ENCODE peak calls at places on chromosomes 5 and 9, in seven cellular contexts. G is MCF 10A, K is iPS-NIHi11, D is frontal cortex, W is AG20443, A is lung microvascular endothelial cell, O is hypothalamus. X is an unnamed sample.

GRCh38 chr5:59519338-59519737 is 374.2 kb downstream of the PDE4D start:
- DNase-seq in W (no peak), O (no peak), G (no peak), K (no peak), D (no peak), A (no peak), X (no peak)

GRCh38 chr9:8823131-8823895 is 1023.7 kb upstream of the DMAC1 start:
- DNase-seq in D (no peak), G (no peak), O (no peak), K (no peak), W (no peak), A (no peak), X (no peak)

GRCh38 chr9:137027369-137028012 is 546 bp downstream of the ABCA2 start:
- DNase-seq in K (no peak), A (peak; percentile 21), W (peak; percentile 50), G (no peak), D (no peak), O (no peak), X (no peak)

GRCh38 chr5:131245312-131245711 is 18.5 kb upstream of the CDC42SE2 start:
- DNase-seq in O (no peak), K (no peak), G (no peak), W (no peak), A (no peak), D (no peak), X (no peak)

GRCh38 chr5:132423443-132423898 is 54.0 kb downstream of the SLC22A5 start:
- DNase-seq in G (no peak), W (no peak), K (no peak), O (no peak), A (no peak), D (no peak), X (no peak)

GRCh38 chr5:173429489-173430150 is 101.4 kb upstream of the STC2 start:
- DNase-seq in O (no peak), D (no peak), K (no peak), A (no peak), G (no peak), W (no peak), X (no peak)

GRCh38 chr9:114400219-114400618 is 12.4 kb upstream of the AKNA start:
- DNase-seq in W (no peak), K (no peak), A (no peak), G (no peak), D (no peak), O (no peak), X (no peak)

GRCh38 chr9:13378171-13378570 is 98.7 kb upstream of the MPDZ start:
- DNase-seq in K (no peak), G (no peak), A (no peak), W (peak; percentile 60), D (no peak), O (no peak), X (no peak)

GRCh38 chr9:33128570-33128969 is 38.6 kb downstream of the B4GALT1 start:
- DNase-seq in K (no peak), D (no peak), O (no peak), G (no peak), W (no peak), A (no peak), X (no peak)

GRCh38 chr9:134375430-134376385 is 49.5 kb downstream of the RXRA start:
- DNase-seq in G (peak; percentile 66), K (peak; percentile 66), W (peak; percentile 52), A (peak; percentile 46), O (no peak), D (peak; percentile 75), X (no peak)

GRCh38 chr9:37693265-37693664 is 42.5 kb downstream of the FRMPD1 start:
- DNase-seq in A (no peak), W (peak; percentile 52), G (no peak), O (no peak), D (no peak), K (no peak), X (no peak)

GRCh38 chr9:36328798-36329411 is 70.7 kb upstream of the GNE start:
- DNase-seq in G (peak; percentile 79), W (peak; percentile 58), K (peak; percentile 67), D (peak; percentile 41), O (no peak), A (peak; percentile 79), X (no peak)

GRCh38 chr9:69653261-69653660 is 18.9 kb downstream of the APBA1 start:
- DNase-seq in G (no peak), K (no peak), D (no peak), A (no peak), W (no peak), O (no peak), X (no peak)

GRCh38 chr5:36950586-36951457 is 74.3 kb downstream of the NIPBL start:
- DNase-seq in A (peak; percentile 20), G (no peak), W (peak; percentile 67), O (no peak), K (no peak), D (no peak), X (no peak)

GRCh38 chr5:52069997-52070396 is 686.7 kb downstream of the ISL1 start:
- DNase-seq in O (no peak), K (no peak), A (no peak), D (no peak), W (no peak), G (no peak), X (no peak)

GRCh38 chr5:175572922-175573321 is 84.9 kb upstream of the HRH2 start:
- DNase-seq in O (no peak), W (no peak), G (peak; percentile 31), A (no peak), D (no peak), K (no peak), X (no peak)

GRCh38 chr5:180026320-180026719 is 45.2 kb downstream of the RNF130 start:
- DNase-seq in D (no peak), G (peak; percentile 84), O (no peak), K (no peak), W (no peak), A (peak; percentile 95), X (no peak)

X was measured in kidney.